ENCODE peak calls at places on chromosomes 6 and 20, in four cellular contexts. K is BE2C, F is fibroblast of the aortic adventitia, T is heart left ventricle. M is an unnamed sample.

GRCh38 chr6:57013501-57013900 is 33.0 kb upstream of the KIAA1586 start:
- DNase-seq in T (no peak), K (peak), F (peak), M (peak)

GRCh38 chr6:154292066-154292465 is 64.5 kb downstream of the IPCEF1 start:
- DNase-seq in T (no peak), F (no peak), K (no peak), M (no peak)

GRCh38 chr6:136809461-136809860 is 12.9 kb upstream of the PEX7 start:
- DNase-seq in K (no peak), F (no peak), T (no peak), M (no peak)

GRCh38 chr20:3166338-3166912 is 6.8 kb upstream of the FASTKD5 start:
- DNase-seq in T (no peak), F (no peak), K (no peak), M (no peak)

GRCh38 chr6:148325316-148326068 is 17.1 kb upstream of the SASH1 start:
- DNase-seq in T (no peak), K (no peak), F (no peak), M (no peak)

GRCh38 chr20:11686900-11687543 is 230.7 kb upstream of the BTBD3 start:
- DNase-seq in F (peak), K (peak), T (peak), M (peak)

GRCh38 chr6:8941578-8941977 is 506.2 kb upstream of the SLC35B3 start:
- DNase-seq in K (no peak), T (no peak), F (no peak), M (no peak)

GRCh38 chr6:31879901-31880300 is 1.1 kb upstream of the SLC44A4 start:
- DNase-seq in F (no peak), K (no peak), T (no peak), M (no peak)

GRCh38 chr20:43220612-43221011 is 30.9 kb upstream of the PTPRT start:
- DNase-seq in T (no peak), F (peak), K (no peak), M (peak)

GRCh38 chr20:34201531-34201930 is 39.7 kb upstream of the ASIP start:
- DNase-seq in F (no peak), K (no peak), T (no peak), M (no peak)

GRCh38 chr6:139996253-139996834 is 621.9 kb upstream of the CITED2 start:
- DNase-seq in K (peak), T (peak), F (no peak), M (no peak)

GRCh38 chr6:147170269-147170668 is 33.9 kb upstream of the STXBP5 start:
- DNase-seq in F (peak), T (no peak), K (no peak), M (peak)

GRCh38 chr20:32439132-32439829 is 81.2 kb downstream of the ASXL1 start:
- DNase-seq in T (no peak), F (peak), K (no peak), M (peak)

GRCh38 chr6:161189891-161190290 is 84.0 kb downstream of the AGPAT4 start:
- DNase-seq in F (no peak), K (no peak), T (no peak), M (no peak)

GRCh38 chr6:161191671-161192070 is 82.2 kb downstream of the AGPAT4 start:
- DNase-seq in K (no peak), F (no peak), T (no peak), M (no peak)

GRCh38 chr6:161181136-161181535 is 92.7 kb downstream of the AGPAT4 start:
- DNase-seq in T (no peak), K (no peak), F (no peak), M (no peak)

GRCh38 chr6:161188547-161189465 is 85.1 kb downstream of the AGPAT4 start:
- DNase-seq in F (no peak), K (no peak), T (no peak), M (no peak)

DNA sequence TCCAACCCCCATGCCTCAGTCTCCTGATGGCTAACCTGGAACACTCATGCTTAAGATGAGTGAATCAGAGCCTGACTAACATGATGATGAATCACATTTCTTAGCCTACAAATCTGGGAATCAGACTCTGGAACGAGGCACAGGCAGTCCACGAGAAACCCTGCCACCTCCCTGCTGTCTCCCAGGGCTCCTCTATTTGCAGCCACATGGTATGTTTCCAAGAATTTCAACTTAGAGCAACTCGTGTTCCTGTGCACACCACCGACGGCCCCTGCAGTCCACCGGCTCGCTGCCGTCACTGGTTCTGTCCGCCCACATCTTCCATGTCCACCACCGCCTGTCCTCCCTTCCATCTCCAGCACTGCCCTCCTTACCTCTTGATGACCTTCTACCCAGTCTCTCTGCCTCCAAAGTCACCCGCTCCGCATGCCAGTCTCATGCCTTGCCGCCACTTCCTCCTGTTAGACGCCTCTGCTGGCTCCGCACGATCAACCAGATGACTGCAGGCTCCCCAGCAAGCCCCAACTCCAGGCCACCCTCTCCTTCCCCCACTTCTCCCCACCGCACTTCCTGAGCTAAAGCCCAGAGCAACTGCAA is 87.6 kb downstream of the AGPAT4 start:
- DNase-seq in F (peak), T (no peak), K (no peak), M (peak)
- H3K4me3 ChIP-seq in F (no peak), T (no peak), K (no peak), M (no peak)

GRCh38 chr20:62133051-62133845 is 9.9 kb downstream of the PSMA7 start:
- DNase-seq in F (no peak), K (no peak), T (peak), M (no peak)
- H3K4me3 ChIP-seq in F (no peak), K (no peak), T (no peak), M (no peak)

GRCh38 chr6:169253745-169254238 is at the start of gene THBS2:
- DNase-seq in F (peak), K (no peak), T (peak), M (peak)
- H3K4me3 ChIP-seq in F (peak), K (peak), T (peak), M (peak)

DNA sequence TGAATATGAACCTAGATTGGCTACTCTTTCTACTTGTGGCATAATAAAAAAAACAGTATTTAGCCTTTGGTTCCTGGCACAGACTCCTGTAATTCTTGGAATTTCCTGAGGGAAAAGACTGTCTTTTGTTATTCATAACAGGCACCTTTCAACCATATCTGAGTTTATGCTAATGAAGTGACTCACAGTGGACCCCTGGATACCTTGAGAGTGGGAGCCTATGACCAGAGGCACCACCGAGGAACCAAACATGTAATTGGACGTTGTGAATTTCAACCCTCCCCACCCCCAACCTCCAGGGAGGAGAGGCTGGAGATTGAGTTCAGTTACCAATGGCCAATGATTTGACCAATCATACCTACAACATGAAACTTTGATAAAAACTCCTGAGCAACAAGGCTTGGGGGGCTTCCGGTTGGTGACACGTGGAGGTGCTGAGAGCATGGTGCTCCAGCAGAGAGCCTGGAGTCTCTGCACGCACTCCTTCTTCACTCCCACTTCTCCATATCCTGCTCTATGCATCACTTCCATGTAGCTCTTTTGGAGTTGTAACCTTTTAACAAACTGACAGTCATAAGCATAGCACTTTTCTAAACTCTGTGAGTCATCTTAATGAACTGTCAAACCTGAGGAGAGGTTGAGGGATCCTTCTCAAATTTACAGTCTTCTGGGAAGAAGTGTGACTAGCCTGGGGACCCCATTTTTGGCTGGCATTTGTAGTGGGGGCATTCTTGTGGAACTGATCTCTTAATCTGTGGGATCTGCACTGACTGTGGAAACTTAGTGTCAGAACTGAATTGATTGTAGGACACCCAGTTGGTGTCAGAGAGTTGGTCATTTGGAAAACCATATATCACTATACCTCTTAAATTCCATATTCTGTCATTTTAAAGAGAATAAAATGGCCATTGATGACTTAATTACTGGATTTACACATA is 48.6 kb downstream of the LAMA4 start:
- DNase-seq in T (no peak), K (no peak), F (peak), M (peak)
- H3K4me3 ChIP-seq in T (no peak), K (no peak), F (no peak), M (no peak)

DNA sequence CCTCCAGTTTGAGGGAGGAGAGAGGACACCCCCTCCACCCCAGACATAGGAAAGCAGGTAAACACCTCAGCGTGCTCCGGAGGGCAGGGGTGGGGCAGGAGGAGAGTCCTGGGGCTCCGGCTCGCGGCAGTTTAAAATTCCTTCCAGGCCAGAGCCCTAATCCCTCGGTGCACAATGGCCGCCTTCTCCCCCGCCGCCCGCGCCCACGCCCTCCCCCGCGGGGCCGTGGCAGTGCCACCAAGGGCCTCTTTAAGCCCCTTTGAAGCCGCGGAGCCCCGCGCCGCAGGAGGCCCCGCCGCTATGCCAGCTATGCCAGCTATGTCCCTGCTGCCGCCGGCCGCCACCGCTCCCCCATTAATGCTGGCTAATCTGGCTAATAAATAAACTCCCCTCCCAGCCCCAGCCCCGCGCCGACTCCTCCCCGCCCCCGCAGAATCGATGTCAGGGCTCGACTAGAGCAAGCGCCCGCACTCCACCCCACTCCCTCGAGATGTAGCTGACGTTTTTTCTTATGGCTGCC is 125.1 kb downstream of the MRPL14 start:
- DNase-seq in K (no peak), T (no peak), F (peak), M (no peak)
- H3K4me3 ChIP-seq in K (no peak), T (peak), F (peak), M (peak)

GRCh38 chr6:158354509-158354877 is 42.2 kb downstream of the TULP4 start:
- DNase-seq in T (no peak), K (no peak), F (no peak), M (no peak)

GRCh38 chr6:158361961-158362634 is 49.8 kb downstream of the TULP4 start:
- DNase-seq in F (peak), K (no peak), T (no peak), M (no peak)

GRCh38 chr6:158356586-158357546 is 44.6 kb downstream of the TULP4 start:
- DNase-seq in T (no peak), K (no peak), F (no peak), M (no peak)

GRCh38 chr6:158357570-158358216 is 45.4 kb downstream of the TULP4 start:
- DNase-seq in K (no peak), T (no peak), F (no peak), M (no peak)

GRCh38 chr6:158358450-158359077 is 46.3 kb downstream of the TULP4 start:
- DNase-seq in K (no peak), F (no peak), T (no peak), M (no peak)
- H3K4me3 ChIP-seq in K (no peak), F (no peak), T (no peak), M (no peak)

M was measured in astrocyte of the cerebellum.